ENCODE peak calls at places on chromosomes 3 and 15, in ten cellular contexts. B is AG09309; O is stimulated activated CD4-positive, alpha-beta T cell treated with anti-CD3 and anti-CD28 coated beads, Interleukin-1b, Interleukin-23, amount 100 ng/mL, for 1 hour; E is Right ventricle myocardium superior; L is A172; A is uterus; U is omental fat pad; M is A549; C is NCI-H1092; V is NCI-H748 treated with DMSO at 0.1 percent for 48 hours. D is an unnamed sample.

GRCh38 chr3:14503033-14503705 is 37.0 kb downstream of the GRIP2 start:
- DNase-seq in M (no peak), U (no peak), V (no peak), O (no peak), E (no peak), B (no peak), C (no peak), L (no peak), A (no peak), D (no peak)

GRCh38 chr3:98806583-98806982 is 43.4 kb downstream of the ST3GAL6 start:
- DNase-seq in C (no peak), L (no peak), E (no peak), O (no peak), U (no peak), A (no peak), B (no peak), M (no peak), V (no peak), D (no peak)

GRCh38 chr3:153348457-153349137 is 186.6 kb downstream of the RAP2B start:
- DNase-seq in U (no peak), C (no peak), A (no peak), O (no peak), M (no peak), L (no peak), V (no peak), B (peak), E (no peak), D (no peak)

GRCh38 chr15:40050788-40051615 is 12.0 kb upstream of the SRP14 start:
- DNase-seq in O (no peak), B (no peak), L (no peak), V (no peak), E (no peak), M (no peak), C (no peak), A (no peak), U (no peak), D (no peak)

GRCh38 chr3:123085293-123085949 is 18.6 kb downstream of the PDIA5 start:
- DNase-seq in A (no peak), O (no peak), E (no peak), C (no peak), V (no peak), M (no peak), U (no peak), B (no peak), L (no peak), D (peak)

GRCh38 chr3:65893631-65894030 is 145.1 kb downstream of the MAGI1 start:
- DNase-seq in A (no peak), O (no peak), L (no peak), M (no peak), C (no peak), U (no peak), V (no peak), B (no peak), E (no peak), D (no peak)

GRCh38 chr3:174869448-174869847 is 10.3 kb downstream of the NAALADL2 start:
- DNase-seq in B (no peak), E (no peak), A (no peak), V (no peak), O (no peak), U (no peak), L (no peak), M (no peak), C (no peak), D (no peak)

GRCh38 chr3:58639001-58639400 is 27.6 kb downstream of the FAM3D start:
- DNase-seq in U (no peak), V (no peak), L (peak), C (no peak), M (no peak), B (no peak), O (no peak), E (no peak), A (no peak), D (no peak)

GRCh38 chr15:75577401-75578205 is 1.5 kb downstream of the PTPN9 start:
- DNase-seq in B (no peak), M (no peak), O (no peak), A (no peak), V (no peak), U (no peak), E (no peak), C (no peak), L (no peak), D (no peak)

GRCh38 chr3:67691207-67691606 is 36.8 kb upstream of the SUCLG2 start:
- DNase-seq in O (no peak), M (no peak), C (no peak), A (no peak), V (no peak), B (no peak), L (no peak), E (no peak), U (no peak), D (no peak)

GRCh38 chr3:172249039-172249438 is 199.2 kb downstream of the GHSR start:
- DNase-seq in V (no peak), B (no peak), U (no peak), A (no peak), L (no peak), C (no peak), O (no peak), M (no peak), E (no peak), D (no peak)

GRCh38 chr3:48151807-48152427 is 36.3 kb downstream of the CDC25A start:
- DNase-seq in B (no peak), A (no peak), M (no peak), E (no peak), U (no peak), V (no peak), O (no peak), L (no peak), C (no peak), D (no peak)

GRCh38 chr3:174035317-174035886 is 637.9 kb downstream of the NLGN1 start:
- DNase-seq in A (no peak), E (no peak), M (no peak), V (no peak), B (no peak), C (peak), O (no peak), U (no peak), L (no peak), D (no peak)

GRCh38 chr3:142628806-142629205 is 32.6 kb downstream of the PLS1 start:
- DNase-seq in A (no peak), L (no peak), V (no peak), C (no peak), O (no peak), M (no peak), U (no peak), E (no peak), B (no peak), D (no peak)

GRCh38 chr3:53227993-53228885 is 27.6 kb downstream of the TKT start:
- DNase-seq in U (no peak), V (no peak), L (no peak), E (peak), B (no peak), M (no peak), A (no peak), C (no peak), O (no peak), D (no peak)

GRCh38 chr3:169790687-169791429 is 17.7 kb downstream of the MYNN start:
- DNase-seq in E (no peak), A (no peak), U (no peak), B (no peak), V (no peak), O (no peak), C (no peak), L (no peak), M (no peak), D (no peak)

GRCh38 chr3:46710671-46711295 is 6.9 kb downstream of the PRSS50 start:
- DNase-seq in O (no peak), L (no peak), M (no peak), E (no peak), B (no peak), U (no peak), A (peak), C (no peak), V (no peak), D (no peak)

GRCh38 chr15:27665002-27665401 is 434.1 kb downstream of the OCA2 start:
- DNase-seq in O (no peak), L (no peak), B (no peak), A (no peak), V (no peak), M (no peak), U (no peak), C (no peak), E (no peak), D (no peak)

GRCh38 chr3:140529096-140529495 is 148.8 kb upstream of the TRIM42 start:
- DNase-seq in L (peak), E (no peak), V (no peak), M (peak), O (no peak), A (no peak), C (no peak), U (no peak), B (peak), D (peak)

GRCh38 chr3:188776447-188776846 is 395.3 kb upstream of the TPRG1 start:
- DNase-seq in O (no peak), M (no peak), U (no peak), V (no peak), E (no peak), C (no peak), L (peak), B (no peak), A (no peak), D (no peak)